ENCODE peak calls at places on chromosome 12, in eight cellular contexts. I is activated CD8-positive, alpha-beta memory T cell treated with anti-CD3 and anti-CD28 coated beads, Interleukin-2, amount 50 U/mL, for 4 hours; O is cerebellar nuclear complex; Q is ELF-1; N is PC-9; E is lower leg skin; R is Right ventricle myocardium superior; K is stimulated activated CD8-positive, alpha-beta memory T cell treated with anti-CD3 and anti-CD28 coated beads, Interleukin-7, amount 100 ng/mL, for 4 hours. A is an unnamed sample.

GRCh38 chr12:76680940-76681339 is 83.0 kb upstream of the ZDHHC17 start:
- DNase-seq in I (no peak), O (no peak), Q (no peak), N (no peak), E (no peak), R (no peak), K (no peak), A (no peak)

GRCh38 chr12:11785722-11786121 is 136.2 kb downstream of the ETV6 start:
- DNase-seq in I (no peak), O (no peak), Q (no peak), N (no peak), E (no peak), R (no peak), K (no peak), A (no peak)

GRCh38 chr12:96882862-96883261 is 24.2 kb upstream of the NEDD1 start:
- DNase-seq in I (no peak), O (no peak), Q (no peak), N (no peak), E (no peak), R (no peak), K (no peak), A (no peak)

GRCh38 chr12:132263061-132263360 is 66.4 kb downstream of the GALNT9 start:
- DNase-seq in I (no peak), O (no peak), Q (no peak), N (no peak), E (no peak), R (no peak), K (no peak), A (no peak)

GRCh38 chr12:3998968-3999792 is 126.0 kb upstream of the PARP11 start:
- DNase-seq in I (no peak), O (no peak), Q (peak), N (no peak), E (no peak), R (no peak), K (no peak), A (no peak)

GRCh38 chr12:13075114-13075471 is 28.4 kb downstream of the GSG1 start:
- DNase-seq in I (no peak), O (no peak), Q (no peak), N (no peak), E (no peak), R (no peak), K (no peak), A (no peak)

GRCh38 chr12:130224613-130225012 is 62.3 kb downstream of the FZD10 start:
- DNase-seq in I (no peak), O (no peak), Q (no peak), N (no peak), E (no peak), R (no peak), K (no peak), A (no peak)

GRCh38 chr12:17342381-17342961 is 736.5 kb upstream of the LMO3 start:
- DNase-seq in I (no peak), O (no peak), Q (peak), N (no peak), E (no peak), R (no peak), K (no peak), A (no peak)

GRCh38 chr12:110436231-110436630 is 13.9 kb downstream of the ARPC3 start:
- DNase-seq in I (no peak), O (no peak), Q (no peak), N (no peak), E (no peak), R (no peak), K (no peak), A (no peak)

GRCh38 chr12:100554608-100555077 is 18.8 kb upstream of the GAS2L3 start:
- DNase-seq in I (no peak), O (no peak), Q (peak), N (peak), E (peak), R (no peak), K (no peak), A (peak)

GRCh38 chr12:116159175-116159574 is 118.3 kb downstream of the MED13L start:
- DNase-seq in I (no peak), O (no peak), Q (no peak), N (no peak), E (no peak), R (no peak), K (no peak), A (no peak)

GRCh38 chr12:76010732-76011458 is 20.7 kb downstream of the PHLDA1 start:
- DNase-seq in I (no peak), O (no peak), Q (peak), N (no peak), E (no peak), R (no peak), K (no peak), A (no peak)

GRCh38 chr12:120261951-120262851 is 3.3 kb downstream of the PXN start:
- DNase-seq in I (peak), O (no peak), Q (no peak), N (peak), E (peak), R (no peak), K (no peak), A (peak)

GRCh38 chr12:11838403-11838802 is 188.9 kb downstream of the ETV6 start:
- DNase-seq in I (no peak), O (no peak), Q (no peak), N (no peak), E (no peak), R (no peak), K (no peak), A (no peak)

GRCh38 chr12:121223283-121223946 is 13.5 kb downstream of the P2RX4 start:
- DNase-seq in I (no peak), O (peak), Q (peak), N (no peak), E (no peak), R (no peak), K (no peak), A (no peak)

GRCh38 chr12:51917746-51918453 is 10.6 kb downstream of the ACVRL1 start:
- DNase-seq in I (no peak), O (no peak), Q (no peak), N (no peak), E (no peak), R (no peak), K (no peak), A (no peak)

GRCh38 chr12:19971881-19972280 is 396.5 kb upstream of the PDE3A start:
- DNase-seq in I (no peak), O (no peak), Q (no peak), N (no peak), E (no peak), R (no peak), K (no peak), A (no peak)

GRCh38 chr12:93317227-93317626 is 60.5 kb upstream of the NUDT4 start:
- DNase-seq in I (no peak), O (no peak), Q (peak), N (peak), E (no peak), R (no peak), K (no peak), A (no peak)

GRCh38 chr12:10967409-10967808 is 19.3 kb downstream of the TAS2R50 start:
- DNase-seq in I (no peak), O (no peak), Q (no peak), N (no peak), E (no peak), R (no peak), K (no peak), A (no peak)

GRCh38 chr12:107845226-107845979 is 70.9 kb downstream of the ASCL4 start:
- DNase-seq in I (no peak), O (no peak), Q (no peak), N (no peak), E (no peak), R (no peak), K (no peak), A (no peak)

GRCh38 chr12:70197362-70197744 is 45.9 kb upstream of the CNOT2 start:
- DNase-seq in I (no peak), O (no peak), Q (no peak), N (no peak), E (no peak), R (no peak), K (no peak), A (no peak)

GRCh38 chr12:49950310-49951251 is at the start of gene AQP2:
- DNase-seq in I (no peak), O (no peak), Q (no peak), N (no peak), E (no peak), R (no peak), K (no peak), A (no peak)

GRCh38 chr12:124551268-124552144 is 15.9 kb downstream of the NCOR2 start:
- DNase-seq in I (no peak), O (no peak), Q (peak), N (peak), E (peak), R (peak), K (no peak), A (no peak)

A was measured in RCC 7860.